ENCODE peak calls at places on chromosomes 3 and 15, in ten cellular contexts. V is RWPE1; X is lower leg skin; H is Kasumi-1; W is upper lobe of right lung; K is astrocyte of the spinal cord; Z is stimulated activated CD4-positive, alpha-beta T cell treated with anti-CD3 and anti-CD28 coated beads, Interleukin-4, amount 100 ng/mL, for 1 hour; Y is activated CD4-positive, CD25-positive, alpha-beta regulatory T cell; Q is T-helper 1 cell; T is AG20443. N is an unnamed sample.

GRCh38 chr3:108090066-108090700 is 648 bp downstream of the CD47 start:
- DNase-seq in X (peak), W (no peak), Q (peak), V (peak), T (no peak), H (peak), Z (peak), K (peak), Y (peak), N (no peak)

GRCh38 chr3:119841808-119842471 is 60.0 kb downstream of the NR1I2 start:
- DNase-seq in V (no peak), Q (no peak), X (no peak), T (no peak), Z (no peak), W (no peak), K (no peak), Y (no peak), H (no peak), N (no peak)

GRCh38 chr15:90101969-90102890 is at the start of gene IDH2:
- DNase-seq in T (peak), Y (peak), V (peak), Z (peak), X (peak), W (peak), H (peak), Q (peak), K (peak), N (peak)

GRCh38 chr15:83320404-83320803 is 35.9 kb upstream of the BNC1 start:
- DNase-seq in Y (no peak), K (peak), T (no peak), W (no peak), Z (no peak), V (no peak), Q (no peak), X (no peak), H (no peak), N (no peak)

GRCh38 chr3:13707456-13707855 is 158.5 kb downstream of the FBLN2 start:
- DNase-seq in W (peak), T (no peak), Z (no peak), X (peak), V (no peak), Y (no peak), K (no peak), Q (no peak), H (no peak), N (no peak)

GRCh38 chr3:169929830-169930519 is 18.6 kb downstream of the SAMD7 start:
- DNase-seq in W (no peak), V (no peak), K (no peak), Q (no peak), Z (no peak), X (no peak), Y (no peak), H (peak), T (no peak), N (no peak)

GRCh38 chr3:133268772-133269171 is 131.1 kb upstream of the BFSP2 start:
- DNase-seq in K (no peak), Z (no peak), W (no peak), T (no peak), Y (no peak), H (no peak), X (no peak), Q (no peak), V (no peak), N (no peak)

GRCh38 chr15:67741313-67741712 is 84.0 kb upstream of the SKOR1 start:
- DNase-seq in Z (no peak), Q (no peak), X (no peak), H (no peak), T (no peak), W (no peak), Y (no peak), K (no peak), V (peak), N (no peak)

GRCh38 chr15:70438776-70439175 is 324.6 kb downstream of the UACA start:
- DNase-seq in W (no peak), H (no peak), V (no peak), Y (no peak), Q (no peak), K (no peak), Z (no peak), X (peak), T (no peak), N (no peak)

GRCh38 chr3:100333051-100333450 is 1.5 kb upstream of the NIT2 start:
- DNase-seq in Q (no peak), K (peak), X (no peak), T (no peak), H (no peak), Z (no peak), W (no peak), V (no peak), Y (no peak), N (no peak)

GRCh38 chr15:89414571-89414970 is 79.9 kb upstream of the POLG start:
- DNase-seq in V (no peak), K (no peak), H (no peak), Q (no peak), T (no peak), X (no peak), Y (no peak), W (no peak), Z (no peak), N (no peak)

GRCh38 chr3:151443583-151443982 is 17.3 kb downstream of the IGSF10 start:
- DNase-seq in H (peak), W (no peak), X (no peak), Z (no peak), Q (no peak), V (no peak), T (no peak), Y (no peak), K (no peak), N (no peak)

GRCh38 chr15:82986442-82986780 is 401 bp downstream of the RAMAC start:
- DNase-seq in Q (peak), X (no peak), Z (no peak), T (no peak), K (no peak), W (no peak), Y (no peak), H (peak), V (no peak), N (no peak)

GRCh38 chr15:75369897-75370581 is 1.6 kb upstream of the MAN2C1 start:
- DNase-seq in Z (no peak), T (no peak), K (no peak), Y (no peak), V (no peak), Q (no peak), X (peak), W (no peak), H (no peak), N (no peak)

GRCh38 chr3:178181784-178182183 is 354.5 kb upstream of the KCNMB2 start:
- DNase-seq in Y (no peak), W (no peak), T (no peak), Z (no peak), V (no peak), Q (no peak), K (no peak), H (no peak), X (no peak), N (no peak)

GRCh38 chr15:72005483-72005882 is 112.5 kb downstream of the MYO9A start:
- DNase-seq in H (no peak), Z (no peak), W (no peak), X (no peak), K (no peak), V (no peak), Q (no peak), T (no peak), Y (no peak), N (no peak)

GRCh38 chr3:78999139-78999538 is 768.7 kb downstream of the ROBO1 start:
- DNase-seq in Y (no peak), H (no peak), Q (no peak), Z (no peak), W (no peak), K (no peak), X (no peak), T (no peak), V (no peak), N (no peak)

GRCh38 chr3:142394921-142395622 is 52.8 kb downstream of the XRN1 start:
- DNase-seq in T (no peak), H (no peak), V (no peak), K (no peak), Z (no peak), W (no peak), Y (no peak), Q (no peak), X (no peak), N (no peak)

GRCh38 chr15:42593143-42593542 is 17.7 kb downstream of the STARD9 start:
- DNase-seq in Q (no peak), X (no peak), H (no peak), V (no peak), K (no peak), W (no peak), Y (no peak), T (peak), Z (no peak), N (no peak)

GRCh38 chr3:49413338-49413734 is 1.1 kb downstream of the TCTA start:
- DNase-seq in Q (no peak), H (no peak), Z (no peak), Y (no peak), K (no peak), X (no peak), V (no peak), W (no peak), T (no peak), N (no peak)

GRCh38 chr15:101000271-101000681 is 81.1 kb downstream of the LRRK1 start:
- DNase-seq in W (no peak), Y (no peak), V (no peak), Q (no peak), H (no peak), X (no peak), T (peak), K (peak), Z (no peak), N (no peak)

GRCh38 chr3:70822777-70823176 is 510.3 kb upstream of the MDFIC2 start:
- DNase-seq in X (no peak), V (no peak), T (no peak), Z (no peak), Q (no peak), K (no peak), H (no peak), Y (no peak), W (no peak), N (no peak)

GRCh38 chr3:32002536-32003368 is 21.2 kb downstream of the ZNF860 start:
- DNase-seq in Q (no peak), H (peak), Z (no peak), V (no peak), X (no peak), Y (no peak), T (no peak), K (peak), W (peak), N (no peak)

GRCh38 chr3:158709666-158710083 is 22.6 kb downstream of the RARRES1 start:
- DNase-seq in H (no peak), K (peak), V (no peak), Z (no peak), T (peak), W (no peak), Q (no peak), Y (no peak), X (no peak), N (no peak)

GRCh38 chr3:182392182-182392917 is 401.0 kb upstream of the ATP11B start:
- DNase-seq in K (no peak), W (no peak), H (no peak), Y (no peak), Q (no peak), X (no peak), Z (no peak), V (no peak), T (no peak), N (no peak)

GRCh38 chr3:197002701-197003454 is 26.7 kb downstream of the MELTF start:
- DNase-seq in T (peak), H (peak), K (peak), W (peak), X (peak), Q (peak), V (peak), Z (peak), Y (peak), N (peak)

GRCh38 chr3:156382458-156383346 is 172.2 kb downstream of the SSR3 start:
- DNase-seq in Q (no peak), W (no peak), Y (no peak), H (peak), T (peak), V (peak), Z (peak), X (no peak), K (peak), N (no peak)

GRCh38 chr3:31974454-31974853 is 6.6 kb downstream of the OSBPL10 start:
- DNase-seq in Q (no peak), X (no peak), V (no peak), Y (no peak), K (peak), H (no peak), T (no peak), Z (no peak), W (no peak), N (no peak)

GRCh38 chr3:39126532-39127071 is 19.1 kb downstream of the TTC21A start:
- DNase-seq in Y (peak), T (peak), W (no peak), K (peak), X (no peak), H (peak), V (no peak), Z (no peak), Q (no peak), N (no peak)

GRCh38 chr15:79315623-79316328 is 4.9 kb downstream of the TMED3 start:
- DNase-seq in X (no peak), Y (no peak), K (no peak), Q (no peak), W (no peak), V (no peak), T (no peak), H (no peak), Z (no peak), N (no peak)

GRCh38 chr3:33132019-33132360 is 18.2 kb downstream of the CRTAP start:
- DNase-seq in Z (no peak), H (no peak), V (no peak), T (no peak), W (no peak), X (peak), K (no peak), Y (no peak), Q (no peak), N (no peak)

GRCh38 chr15:41690636-41691035 is 30.4 kb downstream of the MGA start:
- DNase-seq in K (no peak), V (no peak), Y (no peak), T (no peak), Q (no peak), H (no peak), Z (no peak), X (no peak), W (no peak), N (no peak)

GRCh38 chr3:100844063-100844936 is 135.0 kb downstream of the TFG start:
- DNase-seq in Q (no peak), K (no peak), X (no peak), V (peak), Y (no peak), W (no peak), T (no peak), Z (no peak), H (no peak), N (no peak)

GRCh38 chr3:140341817-140342403 is 336.0 kb upstream of the TRIM42 start:
- DNase-seq in Y (no peak), X (no peak), W (no peak), V (no peak), Z (no peak), K (no peak), H (no peak), Q (no peak), T (no peak), N (no peak)

GRCh38 chr15:51263726-51264125 is 74.7 kb downstream of the CYP19A1 start:
- DNase-seq in X (no peak), W (no peak), Z (no peak), V (no peak), Y (no peak), T (no peak), K (no peak), Q (no peak), H (no peak), N (no peak)

N was measured in NCI-H1436 treated with DMSO at 0.1 percent for 48 hours.